ENCODE peak calls at places on chromosomes 2 and 18, in six cellular contexts. One of them, this sample, is unnamed.
A peak's percentile ranks its signal among the peaks of the same experiment; 100 is the strongest.

GRCh38 chr2:3214827-3215404 is 162.7 kb downstream of the EIPR1 start:
- DNase-seq in heart left ventricle: no peak
- DNase-seq in A549: no peak
- DNase-seq in uterus: no peak
- DNase-seq in endothelial cell of umbilical vein: no peak
- DNase-seq in vagina: no peak
- DNase-seq in this sample: no peak

GRCh38 chr2:18559941-18560796 is at the start of gene RDH14:
- DNase-seq in heart left ventricle: peak; percentile 97
- DNase-seq in A549: peak; percentile 94
- DNase-seq in uterus: peak; percentile 96
- DNase-seq in endothelial cell of umbilical vein: peak; percentile 89
- DNase-seq in vagina: no peak
- DNase-seq in this sample: peak; percentile 94

GRCh38 chr2:8577573-8577972 is 104.3 kb upstream of the ID2 start:
- DNase-seq in heart left ventricle: no peak
- DNase-seq in A549: no peak
- DNase-seq in uterus: no peak
- DNase-seq in endothelial cell of umbilical vein: no peak
- DNase-seq in vagina: no peak
- DNase-seq in this sample: no peak

GRCh38 chr2:208466133-208466919 is 59.7 kb downstream of the PTH2R start:
- DNase-seq in heart left ventricle: no peak
- DNase-seq in A549: peak; percentile 55
- DNase-seq in uterus: no peak
- DNase-seq in endothelial cell of umbilical vein: peak; percentile 3
- DNase-seq in vagina: no peak
- DNase-seq in this sample: no peak

GRCh38 chr2:111638274-111638877 is 245.6 kb downstream of the ANAPC1 start:
- DNase-seq in heart left ventricle: no peak
- DNase-seq in A549: no peak
- DNase-seq in uterus: no peak
- DNase-seq in endothelial cell of umbilical vein: no peak
- DNase-seq in vagina: no peak
- DNase-seq in this sample: peak; percentile 40

GRCh38 chr2:133940134-133940533 is 313.7 kb upstream of the MGAT5 start:
- DNase-seq in heart left ventricle: no peak
- DNase-seq in A549: no peak
- DNase-seq in uterus: no peak
- DNase-seq in endothelial cell of umbilical vein: no peak
- DNase-seq in vagina: no peak
- DNase-seq in this sample: no peak

GRCh38 chr2:236969767-236970655 is 115.7 kb upstream of the COPS8 start:
- DNase-seq in heart left ventricle: no peak
- DNase-seq in A549: no peak
- DNase-seq in uterus: no peak
- DNase-seq in endothelial cell of umbilical vein: no peak
- DNase-seq in vagina: no peak
- DNase-seq in this sample: no peak

GRCh38 chr2:233865838-233866237 is 2.3 kb downstream of the MSL3B start:
- DNase-seq in heart left ventricle: no peak
- DNase-seq in A549: no peak
- DNase-seq in uterus: no peak
- DNase-seq in endothelial cell of umbilical vein: no peak
- DNase-seq in vagina: no peak
- DNase-seq in this sample: no peak

GRCh38 chr2:96174251-96175144 is 29.3 kb upstream of the DUSP2 start:
- DNase-seq in heart left ventricle: peak; percentile 80
- DNase-seq in A549: peak; percentile 72
- DNase-seq in uterus: peak; percentile 40
- DNase-seq in endothelial cell of umbilical vein: peak; percentile 65
- DNase-seq in vagina: no peak
- DNase-seq in this sample: peak; percentile 71

GRCh38 chr18:2569338-2570207 is 1.7 kb downstream of the METTL4 start:
- DNase-seq in heart left ventricle: no peak
- DNase-seq in A549: no peak
- DNase-seq in uterus: no peak
- DNase-seq in endothelial cell of umbilical vein: no peak
- DNase-seq in vagina: no peak
- DNase-seq in this sample: no peak

GRCh38 chr2:102385522-102385921 is 29.9 kb downstream of the IL18R1 start:
- DNase-seq in heart left ventricle: no peak
- DNase-seq in A549: no peak
- DNase-seq in uterus: no peak
- DNase-seq in endothelial cell of umbilical vein: no peak
- DNase-seq in vagina: no peak
- DNase-seq in this sample: no peak

GRCh38 chr18:8455661-8456614 is 153.3 kb upstream of the RAB12 start:
- DNase-seq in heart left ventricle: no peak
- DNase-seq in A549: no peak
- DNase-seq in uterus: no peak
- DNase-seq in endothelial cell of umbilical vein: no peak
- DNase-seq in vagina: peak; percentile 64
- DNase-seq in this sample: no peak

GRCh38 chr18:72155327-72155726 is 388.8 kb downstream of the CBLN2 start:
- DNase-seq in heart left ventricle: no peak
- DNase-seq in A549: no peak
- DNase-seq in uterus: no peak
- DNase-seq in endothelial cell of umbilical vein: no peak
- DNase-seq in vagina: no peak
- DNase-seq in this sample: no peak

GRCh38 chr2:238162516-238163441 is 4.0 kb downstream of the ERFE start:
- DNase-seq in heart left ventricle: no peak
- DNase-seq in A549: no peak
- DNase-seq in uterus: no peak
- DNase-seq in endothelial cell of umbilical vein: no peak
- DNase-seq in vagina: no peak
- DNase-seq in this sample: no peak

GRCh38 chr2:20156826-20157605 is 67.9 kb downstream of the SDC1 start:
- DNase-seq in heart left ventricle: no peak
- DNase-seq in A549: no peak
- DNase-seq in uterus: no peak
- DNase-seq in endothelial cell of umbilical vein: no peak
- DNase-seq in vagina: no peak
- DNase-seq in this sample: no peak

GRCh38 chr18:77632738-77633137 is 383.1 kb downstream of the GALR1 start:
- DNase-seq in heart left ventricle: no peak
- DNase-seq in A549: no peak
- DNase-seq in uterus: no peak
- DNase-seq in endothelial cell of umbilical vein: no peak
- DNase-seq in vagina: no peak
- DNase-seq in this sample: no peak

GRCh38 chr18:68035709-68036522 is 519.4 kb upstream of the DSEL start:
- DNase-seq in heart left ventricle: no peak
- DNase-seq in A549: no peak
- DNase-seq in uterus: no peak
- DNase-seq in endothelial cell of umbilical vein: no peak
- DNase-seq in vagina: no peak
- DNase-seq in this sample: no peak

GRCh38 chr2:175167076-175167791 is 769 bp downstream of the ATF2 start:
- DNase-seq in heart left ventricle: peak; percentile 28
- DNase-seq in A549: peak; percentile 32
- DNase-seq in uterus: peak; percentile 42
- DNase-seq in endothelial cell of umbilical vein: peak; percentile 61
- DNase-seq in vagina: no peak
- DNase-seq in this sample: peak; percentile 16

GRCh38 chr2:239263937-239264837 is 136.6 kb downstream of the HDAC4 start:
- DNase-seq in heart left ventricle: peak; percentile 35
- DNase-seq in A549: no peak
- DNase-seq in uterus: no peak
- DNase-seq in endothelial cell of umbilical vein: no peak
- DNase-seq in vagina: no peak
- DNase-seq in this sample: no peak

GRCh38 chr2:130967020-130967495 is 126.2 kb downstream of the FAM168B start:
- DNase-seq in heart left ventricle: no peak
- DNase-seq in A549: no peak
- DNase-seq in uterus: no peak
- DNase-seq in endothelial cell of umbilical vein: no peak
- DNase-seq in vagina: no peak
- DNase-seq in this sample: no peak

GRCh38 chr2:219002395-219003266 is 9.4 kb upstream of the CRYBA2 start:
- DNase-seq in heart left ventricle: no peak
- DNase-seq in A549: peak; percentile 82
- DNase-seq in uterus: no peak
- DNase-seq in endothelial cell of umbilical vein: no peak
- DNase-seq in vagina: no peak
- DNase-seq in this sample: no peak

GRCh38 chr2:26697425-26697824 is 4.9 kb downstream of the KCNK3 start:
- DNase-seq in heart left ventricle: no peak
- DNase-seq in A549: no peak
- DNase-seq in uterus: no peak
- DNase-seq in endothelial cell of umbilical vein: no peak
- DNase-seq in vagina: no peak
- DNase-seq in this sample: no peak

GRCh38 chr2:231039821-231040364 is 2.6 kb downstream of the C2orf72 start:
- DNase-seq in heart left ventricle: no peak
- DNase-seq in A549: peak; percentile 43
- DNase-seq in uterus: no peak
- DNase-seq in endothelial cell of umbilical vein: no peak
- DNase-seq in vagina: no peak
- DNase-seq in this sample: no peak

GRCh38 chr2:231037202-231037730 is at the start of gene C2orf72:
- DNase-seq in heart left ventricle: no peak
- DNase-seq in A549: no peak
- DNase-seq in uterus: no peak
- DNase-seq in endothelial cell of umbilical vein: no peak
- DNase-seq in vagina: no peak
- DNase-seq in this sample: no peak

GRCh38 chr2:231039294-231039664 is 2.0 kb downstream of the C2orf72 start:
- DNase-seq in heart left ventricle: no peak
- DNase-seq in A549: no peak
- DNase-seq in uterus: no peak
- DNase-seq in endothelial cell of umbilical vein: no peak
- DNase-seq in vagina: no peak
- DNase-seq in this sample: no peak

GRCh38 chr2:231037731-231038482 is 584 bp downstream of the C2orf72 start:
- DNase-seq in heart left ventricle: no peak
- DNase-seq in A549: peak; percentile 48
- DNase-seq in uterus: no peak
- DNase-seq in endothelial cell of umbilical vein: no peak
- DNase-seq in vagina: no peak
- DNase-seq in this sample: no peak

GRCh38 chr2:231038483-231039293 is 1.4 kb downstream of the C2orf72 start:
- DNase-seq in heart left ventricle: no peak
- DNase-seq in A549: no peak
- DNase-seq in uterus: no peak
- DNase-seq in endothelial cell of umbilical vein: no peak
- DNase-seq in vagina: no peak
- DNase-seq in this sample: no peak
- TF ChIP-seq POLR2A in heart left ventricle: no peak
- TF ChIP-seq POLR2A in A549: no peak
- TF ChIP-seq POLR2A in uterus: no peak
- TF ChIP-seq POLR2A in endothelial cell of umbilical vein: no peak
- TF ChIP-seq POLR2A in vagina: no peak
- TF ChIP-seq POLR2A in this sample: no peak

GRCh38 chr2:241352227-241352626 is 3.9 kb upstream of the FARP2 start:
- DNase-seq in heart left ventricle: no peak
- DNase-seq in A549: no peak
- DNase-seq in uterus: no peak
- DNase-seq in endothelial cell of umbilical vein: no peak
- DNase-seq in vagina: no peak
- DNase-seq in this sample: no peak

GRCh38 chr2:241355983-241356870 is at the start of gene FARP2:
- DNase-seq in heart left ventricle: peak; percentile 100
- DNase-seq in A549: peak; percentile 98
- DNase-seq in uterus: peak; percentile 99
- DNase-seq in endothelial cell of umbilical vein: peak; percentile 99
- DNase-seq in vagina: no peak
- DNase-seq in this sample: peak; percentile 99

GRCh38 chr2:241357531-241357930 is 1.4 kb downstream of the FARP2 start:
- DNase-seq in heart left ventricle: no peak
- DNase-seq in A549: no peak
- DNase-seq in uterus: no peak
- DNase-seq in endothelial cell of umbilical vein: no peak
- DNase-seq in vagina: no peak
- DNase-seq in this sample: no peak

GRCh38 chr2:241356871-241357260 is 781 bp downstream of the FARP2 start:
- DNase-seq in heart left ventricle: no peak
- DNase-seq in A549: no peak
- DNase-seq in uterus: no peak
- DNase-seq in endothelial cell of umbilical vein: no peak
- DNase-seq in vagina: no peak
- DNase-seq in this sample: no peak

DNA sequence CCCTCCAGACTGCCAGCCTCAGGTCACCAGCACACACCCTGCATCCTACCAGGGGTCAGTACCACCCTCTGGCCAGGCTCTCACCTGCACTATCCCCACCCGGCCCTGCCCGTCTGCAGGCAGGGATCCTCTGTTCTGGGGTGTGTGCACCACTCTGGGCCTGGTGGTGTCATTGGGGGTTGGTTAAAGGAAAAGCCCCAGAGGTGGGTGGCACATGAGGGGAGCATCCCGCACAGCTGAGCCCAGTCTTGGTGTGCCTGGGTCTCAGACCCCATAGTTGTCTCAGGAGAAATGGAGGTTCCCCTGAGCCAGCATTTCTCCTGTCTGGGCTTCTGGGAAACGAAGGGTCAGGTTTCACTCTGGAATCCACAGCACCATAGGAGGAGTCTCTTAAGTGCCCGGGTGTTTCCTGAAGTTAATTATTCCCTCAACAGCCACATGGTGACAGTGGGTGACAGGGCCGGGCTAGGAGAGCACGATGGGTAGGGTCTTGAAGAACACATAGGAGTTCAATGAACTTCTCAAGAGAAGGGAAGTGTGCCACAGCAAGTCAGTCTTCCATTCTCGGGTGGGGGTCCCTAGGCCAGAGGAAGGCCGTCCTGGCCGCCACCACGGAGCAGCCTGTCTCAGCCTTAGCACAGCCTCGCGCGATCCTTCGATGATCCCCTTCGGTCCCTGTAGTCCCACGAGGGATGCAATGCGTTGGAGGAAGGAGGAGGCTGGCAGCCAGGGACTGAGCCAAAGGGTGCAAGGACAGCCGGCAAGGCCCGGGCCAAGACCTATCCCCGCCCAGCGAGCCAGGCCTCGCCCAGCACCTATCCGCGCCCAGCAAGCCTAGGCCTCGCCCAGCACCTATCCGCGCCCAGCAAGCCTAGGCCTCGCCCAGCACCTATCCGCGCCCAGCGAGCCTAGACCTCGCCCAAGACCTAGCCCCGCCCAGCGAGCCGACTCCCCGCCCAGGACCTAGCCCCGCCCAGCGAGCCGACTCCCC is 1.1 kb upstream of the FARP2 start:
- DNase-seq in heart left ventricle: peak; percentile 90
- DNase-seq in A549: peak; percentile 91
- DNase-seq in uterus: peak; percentile 82
- DNase-seq in endothelial cell of umbilical vein: peak; percentile 65
- DNase-seq in vagina: no peak
- DNase-seq in this sample: peak; percentile 79
- TF ChIP-seq POLR2A in heart left ventricle: no peak
- TF ChIP-seq POLR2A in A549: no peak
- TF ChIP-seq POLR2A in uterus: no peak
- TF ChIP-seq POLR2A in endothelial cell of umbilical vein: no peak
- TF ChIP-seq POLR2A in vagina: no peak
- TF ChIP-seq POLR2A in this sample: no peak

GRCh38 chr2:23940262-23940975 is at the start of gene UBXN2A:
- DNase-seq in heart left ventricle: peak; percentile 85
- DNase-seq in A549: peak; percentile 85
- DNase-seq in uterus: peak; percentile 79
- DNase-seq in endothelial cell of umbilical vein: peak; percentile 80
- DNase-seq in vagina: no peak
- DNase-seq in this sample: peak; percentile 70
- TF ChIP-seq POLR2A in heart left ventricle: peak; percentile 57
- TF ChIP-seq POLR2A in A549: peak; percentile 85
- TF ChIP-seq POLR2A in uterus: peak; percentile 83
- TF ChIP-seq POLR2A in endothelial cell of umbilical vein: peak; percentile 77
- TF ChIP-seq POLR2A in vagina: no peak
- TF ChIP-seq POLR2A in this sample: peak; percentile 88

GRCh38 chr2:120381661-120382060 is 35.7 kb downstream of the INHBB start:
- DNase-seq in heart left ventricle: no peak
- DNase-seq in A549: no peak
- DNase-seq in uterus: no peak
- DNase-seq in endothelial cell of umbilical vein: no peak
- DNase-seq in vagina: no peak
- DNase-seq in this sample: no peak
- TF ChIP-seq POLR2A in heart left ventricle: no peak
- TF ChIP-seq POLR2A in A549: no peak
- TF ChIP-seq POLR2A in uterus: no peak
- TF ChIP-seq POLR2A in endothelial cell of umbilical vein: no peak
- TF ChIP-seq POLR2A in vagina: no peak
- TF ChIP-seq POLR2A in this sample: no peak

This sample was measured in gastrocnemius medialis.